ENCODE peak calls at places on chromosome 17, in eight cellular contexts. G is CD8-positive, alpha-beta T cell; B is mucosa of descending colon; A is uterus; C is AG09319; S is CD14-positive monocyte; U is fibroblast of the aortic adventitia; O is H1. L is an unnamed sample.
A peak's percentile ranks its signal among the peaks of the same experiment; 100 is the strongest.

GRCh38 chr17:66520986-66521385 is 218.6 kb downstream of the PRKCA start:
- DNase-seq in C (no peak), B (no peak), S (no peak), A (no peak), U (peak; percentile 22), G (no peak), O (no peak), L (no peak)

GRCh38 chr17:76432712-76433336 is 20.1 kb downstream of the UBE2O start:
- DNase-seq in O (no peak), C (no peak), G (no peak), A (no peak), S (no peak), U (no peak), B (no peak), L (no peak)

GRCh38 chr17:7820231-7820630 is 13.8 kb upstream of the KDM6B start:
- DNase-seq in O (no peak), S (no peak), C (no peak), G (no peak), U (no peak), A (no peak), B (no peak), L (no peak)

GRCh38 chr17:17681187-17681743 is at the start of gene RAI1:
- DNase-seq in B (peak; percentile 83), S (no peak), A (peak; percentile 82), O (peak; percentile 83), U (peak; percentile 78), G (peak; percentile 51), C (peak; percentile 60), L (peak; percentile 84)

GRCh38 chr17:33942414-33942813 is 312.7 kb upstream of the CCL2 start:
- DNase-seq in S (no peak), B (no peak), C (no peak), O (no peak), U (no peak), A (no peak), G (no peak), L (no peak)

GRCh38 chr17:50892101-50892776 is 26.1 kb upstream of the TOB1 start:
- DNase-seq in A (no peak), O (no peak), C (no peak), S (no peak), U (no peak), G (no peak), B (no peak), L (no peak)

GRCh38 chr17:8630802-8631553 is 453 bp upstream of the MYH10 start:
- DNase-seq in B (peak; percentile 96), A (peak; percentile 98), U (peak; percentile 100), S (peak; percentile 86), O (peak; percentile 97), G (peak; percentile 50), C (peak; percentile 99), L (peak; percentile 78)

GRCh38 chr17:41687828-41688640 is 651 bp upstream of the EIF1 start:
- DNase-seq in C (no peak), G (peak; percentile 41), O (peak; percentile 48), A (peak; percentile 58), S (no peak), U (peak; percentile 43), B (peak; percentile 71), L (no peak)

GRCh38 chr17:2204393-2204792 is 99.2 kb downstream of the SMG6 start:
- DNase-seq in A (no peak), G (no peak), C (no peak), S (no peak), B (no peak), O (no peak), U (peak; percentile 49), L (no peak)

GRCh38 chr17:2084129-2084765 is 29.3 kb downstream of the HIC1 start:
- DNase-seq in S (peak; percentile 65), B (peak; percentile 68), C (no peak), G (no peak), O (no peak), U (peak; percentile 86), A (peak; percentile 76), L (no peak)

GRCh38 chr17:17712268-17712924 is 31.1 kb downstream of the RAI1 start:
- DNase-seq in O (no peak), S (peak; percentile 89), B (no peak), A (no peak), C (peak; percentile 59), U (peak; percentile 57), G (no peak), L (no peak)

GRCh38 chr17:77455878-77456234 is 315.1 kb downstream of the SEC14L1 start:
- DNase-seq in C (no peak), B (no peak), S (no peak), A (no peak), G (no peak), U (no peak), O (no peak), L (no peak)

GRCh38 chr17:46031440-46031839 is 32.4 kb downstream of the STH start:
- DNase-seq in B (no peak), U (no peak), G (no peak), A (no peak), O (no peak), S (no peak), C (no peak), L (no peak)

GRCh38 chr17:34299017-34299416 is 13.5 kb downstream of the CCL11 start:
- DNase-seq in S (no peak), C (no peak), A (no peak), O (no peak), G (no peak), U (no peak), B (no peak), L (no peak)

GRCh38 chr17:27466376-27466747 is 10.1 kb downstream of the KSR1 start:
- DNase-seq in S (no peak), C (no peak), B (no peak), A (no peak), G (no peak), O (no peak), U (no peak), L (no peak)

GRCh38 chr17:77433385-77434135 is 292.8 kb downstream of the SEC14L1 start:
- DNase-seq in S (no peak), O (no peak), U (peak; percentile 64), G (no peak), C (no peak), B (no peak), A (peak; percentile 77), L (no peak)

GRCh38 chr17:29124931-29125270 is 55.3 kb downstream of the MYO18A start:
- DNase-seq in B (peak; percentile 84), U (peak; percentile 60), A (no peak), C (no peak), G (no peak), S (no peak), O (no peak), L (no peak)

GRCh38 chr17:29123111-29123510 is 57.1 kb downstream of the MYO18A start:
- DNase-seq in A (no peak), U (no peak), C (no peak), B (no peak), O (no peak), S (no peak), G (no peak), L (no peak)

GRCh38 chr17:29126268-29126923 is 53.8 kb downstream of the MYO18A start:
- DNase-seq in S (peak; percentile 76), C (no peak), A (no peak), B (no peak), O (no peak), U (no peak), G (no peak), L (no peak)

GRCh38 chr17:29125651-29126050 is 54.5 kb downstream of the MYO18A start:
- DNase-seq in O (no peak), C (no peak), S (no peak), U (no peak), B (no peak), G (no peak), A (no peak), L (no peak)

GRCh38 chr17:29124135-29124930 is 55.9 kb downstream of the MYO18A start:
- DNase-seq in S (no peak), B (no peak), U (peak; percentile 85), O (peak; percentile 57), G (no peak), C (no peak), A (peak; percentile 42), L (no peak)
- TF ChIP-seq CTCF in S (peak; percentile 77), B (no peak), U (peak; percentile 80), O (peak; percentile 48), G (peak; percentile 67), C (peak; percentile 78), A (peak; percentile 71), L (no peak)

DNA sequence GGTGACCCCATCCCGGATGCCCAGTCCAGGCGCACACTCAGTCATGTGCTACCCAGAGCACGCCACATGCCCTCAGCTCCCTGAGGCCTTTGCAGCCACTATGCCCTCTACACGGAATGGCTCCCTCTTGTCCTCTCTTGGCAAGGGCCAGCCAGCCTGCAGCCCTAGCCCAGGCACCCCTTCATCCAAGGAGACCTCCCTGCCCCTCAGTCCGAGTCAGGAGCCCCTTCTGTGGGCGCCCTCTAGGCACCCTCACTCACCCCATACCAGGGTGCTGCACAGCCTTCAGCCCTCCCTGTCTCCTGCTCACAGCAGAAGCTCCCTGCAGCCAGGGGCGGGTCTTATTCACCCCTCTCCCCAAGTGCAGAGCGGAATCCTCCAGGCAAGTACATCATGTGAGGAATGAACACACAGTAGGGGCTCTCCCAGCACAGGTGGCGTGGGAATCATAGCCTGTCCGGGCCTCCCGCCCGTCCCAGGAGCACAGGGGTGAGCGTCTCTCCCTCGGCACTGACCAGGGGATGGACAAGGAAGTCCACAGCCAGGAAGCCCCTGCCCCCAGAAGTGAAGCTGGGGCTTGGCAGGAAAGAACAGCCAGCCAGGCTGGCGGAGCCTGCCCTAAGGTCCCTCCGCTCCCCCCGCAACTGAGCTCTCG is 186.9 kb downstream of the RBFOX3 start:
- DNase-seq in G (no peak), S (no peak), O (no peak), C (no peak), A (no peak), U (no peak), B (no peak), L (no peak)
- TF ChIP-seq CTCF in G (no peak), S (no peak), O (no peak), C (no peak), A (no peak), U (no peak), B (no peak), L (no peak)

GRCh38 chr17:55770220-55770870 is 19.5 kb downstream of the PCTP start:
- DNase-seq in O (no peak), U (peak; percentile 85), A (no peak), C (peak; percentile 35), G (no peak), B (no peak), S (no peak), L (no peak)

GRCh38 chr17:55768946-55769624 is 18.2 kb downstream of the PCTP start:
- DNase-seq in G (no peak), S (no peak), U (peak; percentile 39), B (no peak), C (peak; percentile 20), O (no peak), A (no peak), L (no peak)

GRCh38 chr17:55773671-55774070 is 22.8 kb downstream of the PCTP start:
- DNase-seq in U (no peak), O (no peak), S (no peak), B (no peak), C (no peak), G (no peak), A (no peak), L (no peak)

GRCh38 chr17:55772086-55772485 is 21.2 kb downstream of the PCTP start:
- DNase-seq in C (no peak), G (no peak), A (no peak), U (no peak), O (no peak), B (no peak), S (no peak), L (no peak)

GRCh38 chr17:55769625-55770000 is 18.8 kb downstream of the PCTP start:
- DNase-seq in B (no peak), C (peak; percentile 48), U (peak; percentile 83), S (peak; percentile 50), A (no peak), O (no peak), G (no peak), L (no peak)
- TF ChIP-seq CTCF in B (no peak), C (no peak), U (no peak), S (no peak), A (no peak), O (no peak), G (no peak), L (no peak)

GRCh38 chr17:73560661-73561060 is 83.6 kb downstream of the SDK2 start:
- DNase-seq in S (no peak), A (no peak), G (no peak), B (no peak), O (no peak), C (no peak), U (no peak), L (no peak)
- TF ChIP-seq CTCF in S (no peak), A (no peak), G (no peak), B (no peak), O (peak; percentile 59), C (no peak), U (no peak), L (no peak)

L was measured in activated B cell treated with CpG ODN at 0.5 μM for 24 hours.